ENCODE peak calls at places on chromosomes 4 and X, in five cellular contexts. One of them, this sample, is unnamed.
A peak's percentile ranks its signal among the peaks of the same experiment; 100 is the strongest.

GRCh38 chr4:40301592-40301991 is 33.5 kb upstream of the CHRNA9 start:
- DNase-seq in astrocyte: no peak
- DNase-seq in body of pancreas: no peak
- DNase-seq in adrenal gland: no peak
- DNase-seq in H7: no peak
- DNase-seq in this sample: no peak

GRCh38 chrX:46446727-46447378 is 98.4 kb downstream of the ZNF674 start:
- DNase-seq in adrenal gland: peak; percentile 86
- DNase-seq in astrocyte: peak; percentile 36
- DNase-seq in body of pancreas: peak; percentile 79
- DNase-seq in H7: peak; percentile 91
- DNase-seq in this sample: peak; percentile 22

GRCh38 chr4:181264908-181265307 is 978.3 kb upstream of the TENM3 start:
- DNase-seq in body of pancreas: no peak
- DNase-seq in astrocyte: no peak
- DNase-seq in adrenal gland: no peak
- DNase-seq in H7: peak; percentile 30
- DNase-seq in this sample: no peak

GRCh38 chrX:48021026-48021900 is 14.5 kb downstream of the SPACA5 start:
- DNase-seq in H7: peak; percentile 69
- DNase-seq in astrocyte: peak; percentile 81
- DNase-seq in body of pancreas: peak; percentile 75
- DNase-seq in adrenal gland: peak; percentile 83
- DNase-seq in this sample: peak; percentile 55

GRCh38 chrX:11899091-11899490 is 141.1 kb downstream of the MSL3 start:
- DNase-seq in body of pancreas: no peak
- DNase-seq in astrocyte: peak; percentile 67
- DNase-seq in adrenal gland: no peak
- DNase-seq in H7: no peak
- DNase-seq in this sample: peak; percentile 44

GRCh38 chrX:49282647-49283011 is 13.0 kb downstream of the PPP1R3F start:
- DNase-seq in adrenal gland: no peak
- DNase-seq in H7: peak; percentile 48
- DNase-seq in body of pancreas: no peak
- DNase-seq in astrocyte: peak; percentile 8
- DNase-seq in this sample: no peak

GRCh38 chr4:95867919-95868318 is 28.0 kb downstream of the PDHA2 start:
- DNase-seq in adrenal gland: no peak
- DNase-seq in astrocyte: peak; percentile 8
- DNase-seq in H7: no peak
- DNase-seq in body of pancreas: no peak
- DNase-seq in this sample: no peak

GRCh38 chr4:123977623-123978022 is 581.0 kb downstream of the SPRY1 start:
- DNase-seq in H7: no peak
- DNase-seq in astrocyte: peak; percentile 60
- DNase-seq in body of pancreas: no peak
- DNase-seq in adrenal gland: no peak
- DNase-seq in this sample: peak; percentile 83

GRCh38 chrX:123217077-123217476 is 33.0 kb downstream of the GRIA3 start:
- DNase-seq in body of pancreas: no peak
- DNase-seq in H7: no peak
- DNase-seq in astrocyte: peak; percentile 41
- DNase-seq in adrenal gland: peak; percentile 72
- DNase-seq in this sample: no peak

GRCh38 chr4:105550641-105551040 is 1.8 kb upstream of the ARHGEF38 start:
- DNase-seq in adrenal gland: no peak
- DNase-seq in H7: no peak
- DNase-seq in body of pancreas: no peak
- DNase-seq in astrocyte: no peak
- DNase-seq in this sample: no peak

GRCh38 chr4:85565761-85566480 is 91.0 kb downstream of the ARHGAP24 start:
- DNase-seq in astrocyte: peak; percentile 77
- DNase-seq in adrenal gland: no peak
- DNase-seq in body of pancreas: no peak
- DNase-seq in H7: no peak
- DNase-seq in this sample: peak; percentile 8

GRCh38 chr4:147108409-147108808 is 162.7 kb upstream of the TTC29 start:
- DNase-seq in body of pancreas: no peak
- DNase-seq in astrocyte: peak; percentile 47
- DNase-seq in H7: no peak
- DNase-seq in adrenal gland: no peak
- DNase-seq in this sample: no peak

GRCh38 chrX:13667940-13668339 is 15.0 kb downstream of the TCEANC start:
- DNase-seq in H7: no peak
- DNase-seq in adrenal gland: no peak
- DNase-seq in body of pancreas: no peak
- DNase-seq in astrocyte: no peak
- DNase-seq in this sample: no peak

GRCh38 chrX:153830632-153831434 is 489 bp upstream of the PDZD4 start:
- DNase-seq in body of pancreas: no peak
- DNase-seq in H7: peak; percentile 70
- DNase-seq in astrocyte: no peak
- DNase-seq in adrenal gland: no peak
- DNase-seq in this sample: no peak

GRCh38 chr4:94131212-94131611 is 76.5 kb upstream of the SMARCAD1 start:
- DNase-seq in H7: no peak
- DNase-seq in astrocyte: no peak
- DNase-seq in body of pancreas: no peak
- DNase-seq in adrenal gland: no peak
- DNase-seq in this sample: no peak

GRCh38 chr4:177163532-177163931 is 146.1 kb upstream of the NEIL3 start:
- DNase-seq in adrenal gland: no peak
- DNase-seq in astrocyte: peak; percentile 73
- DNase-seq in body of pancreas: no peak
- DNase-seq in H7: no peak
- DNase-seq in this sample: no peak

GRCh38 chr4:89469930-89470375 is 162.4 kb upstream of the GPRIN3 start:
- DNase-seq in astrocyte: peak; percentile 96
- DNase-seq in H7: no peak
- DNase-seq in body of pancreas: no peak
- DNase-seq in adrenal gland: no peak
- DNase-seq in this sample: peak; percentile 69

GRCh38 chrX:72394518-72395163 is 88.9 kb upstream of the CITED1 start:
- DNase-seq in H7: no peak
- DNase-seq in adrenal gland: no peak
- DNase-seq in body of pancreas: no peak
- DNase-seq in astrocyte: peak; percentile 79
- DNase-seq in this sample: peak; percentile 77

GRCh38 chr4:90226734-90227133 is 99.5 kb downstream of the CCSER1 start:
- DNase-seq in body of pancreas: no peak
- DNase-seq in adrenal gland: no peak
- DNase-seq in H7: no peak
- DNase-seq in astrocyte: no peak
- DNase-seq in this sample: no peak

GRCh38 chr4:70838400-70838971 is 1.2 kb downstream of the GRSF1 start:
- DNase-seq in body of pancreas: no peak
- DNase-seq in astrocyte: peak; percentile 35
- DNase-seq in adrenal gland: no peak
- DNase-seq in H7: peak; percentile 14
- DNase-seq in this sample: no peak

GRCh38 chrX:48490661-48491060 is 14.7 kb downstream of the FTSJ1 start:
- DNase-seq in body of pancreas: no peak
- DNase-seq in H7: no peak
- DNase-seq in adrenal gland: no peak
- DNase-seq in astrocyte: no peak
- DNase-seq in this sample: no peak

GRCh38 chr4:30802622-30803323 is 82.6 kb downstream of the PCDH7 start:
- DNase-seq in H7: no peak
- DNase-seq in body of pancreas: no peak
- DNase-seq in astrocyte: peak; percentile 87
- DNase-seq in adrenal gland: no peak
- DNase-seq in this sample: peak; percentile 56

GRCh38 chr4:158300012-158300411 is 89.7 kb downstream of the TMEM144 start:
- DNase-seq in astrocyte: no peak
- DNase-seq in body of pancreas: no peak
- DNase-seq in H7: no peak
- DNase-seq in adrenal gland: no peak
- DNase-seq in this sample: no peak

GRCh38 chr4:86261634-86262033 is 98.2 kb downstream of the MAPK10 start:
- DNase-seq in adrenal gland: no peak
- DNase-seq in H7: no peak
- DNase-seq in astrocyte: no peak
- DNase-seq in body of pancreas: no peak
- DNase-seq in this sample: no peak

GRCh38 chrX:133786382-133786781 is 199.0 kb downstream of the GPC3 start:
- DNase-seq in astrocyte: no peak
- DNase-seq in H7: no peak
- DNase-seq in body of pancreas: no peak
- DNase-seq in adrenal gland: no peak
- DNase-seq in this sample: no peak

GRCh38 chrX:9824554-9824953 is 38.3 kb downstream of the SHROOM2 start:
- DNase-seq in astrocyte: no peak
- DNase-seq in H7: peak; percentile 49
- DNase-seq in adrenal gland: no peak
- DNase-seq in body of pancreas: no peak
- DNase-seq in this sample: no peak

GRCh38 chr4:158805628-158806471 is 37.0 kb downstream of the FNIP2 start:
- DNase-seq in body of pancreas: no peak
- DNase-seq in adrenal gland: no peak
- DNase-seq in H7: no peak
- DNase-seq in astrocyte: no peak
- DNase-seq in this sample: peak; percentile 99

GRCh38 chrX:47234583-47234982 is 1.8 kb downstream of the USP11 start:
- DNase-seq in body of pancreas: no peak
- DNase-seq in H7: no peak
- DNase-seq in adrenal gland: no peak
- DNase-seq in astrocyte: no peak
- DNase-seq in this sample: no peak

GRCh38 chr4:63122955-63123354 is 1286.3 kb downstream of the TECRL start:
- DNase-seq in body of pancreas: no peak
- DNase-seq in astrocyte: no peak
- DNase-seq in adrenal gland: no peak
- DNase-seq in H7: no peak
- DNase-seq in this sample: no peak

GRCh38 chr4:63123441-63123840 is 1285.8 kb downstream of the TECRL start:
- DNase-seq in body of pancreas: no peak
- DNase-seq in H7: no peak
- DNase-seq in astrocyte: no peak
- DNase-seq in adrenal gland: no peak
- DNase-seq in this sample: no peak
- H3K4me3 ChIP-seq in body of pancreas: no peak overlapping the region
- H3K4me3 ChIP-seq in H7: no peak overlapping the region
- H3K4me3 ChIP-seq in astrocyte: no peak overlapping the region
- H3K4me3 ChIP-seq in adrenal gland: no peak overlapping the region
- H3K4me3 ChIP-seq in this sample: no peak overlapping the region

DNA sequence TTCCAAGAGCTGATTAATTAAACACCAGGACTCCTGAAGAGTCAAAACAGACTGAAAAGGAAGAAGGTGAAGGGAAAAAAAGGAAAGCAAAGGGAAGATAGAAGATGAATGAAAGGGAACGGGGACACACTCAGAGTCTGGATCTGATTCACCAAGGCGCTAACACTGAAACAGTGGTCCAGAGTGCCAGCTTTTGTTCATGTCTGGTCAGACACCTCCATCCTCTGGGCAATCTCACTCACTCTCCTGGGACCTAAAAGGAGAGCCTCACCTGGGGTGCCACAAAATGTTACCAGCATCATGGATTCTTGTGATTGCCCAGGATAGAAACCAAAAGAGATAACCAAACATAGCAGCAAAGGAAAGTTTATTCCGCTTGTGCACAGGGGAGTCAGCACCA is 120.3 kb upstream of the AFF2 start:
- DNase-seq in H7: no peak
- DNase-seq in astrocyte: no peak
- DNase-seq in body of pancreas: no peak
- DNase-seq in adrenal gland: no peak
- DNase-seq in this sample: no peak
- H3K4me3 ChIP-seq in H7: no peak overlapping the region
- H3K4me3 ChIP-seq in astrocyte: no peak overlapping the region
- H3K4me3 ChIP-seq in body of pancreas: no peak overlapping the region
- H3K4me3 ChIP-seq in adrenal gland: no peak overlapping the region
- H3K4me3 ChIP-seq in this sample: no peak overlapping the region

DNA sequence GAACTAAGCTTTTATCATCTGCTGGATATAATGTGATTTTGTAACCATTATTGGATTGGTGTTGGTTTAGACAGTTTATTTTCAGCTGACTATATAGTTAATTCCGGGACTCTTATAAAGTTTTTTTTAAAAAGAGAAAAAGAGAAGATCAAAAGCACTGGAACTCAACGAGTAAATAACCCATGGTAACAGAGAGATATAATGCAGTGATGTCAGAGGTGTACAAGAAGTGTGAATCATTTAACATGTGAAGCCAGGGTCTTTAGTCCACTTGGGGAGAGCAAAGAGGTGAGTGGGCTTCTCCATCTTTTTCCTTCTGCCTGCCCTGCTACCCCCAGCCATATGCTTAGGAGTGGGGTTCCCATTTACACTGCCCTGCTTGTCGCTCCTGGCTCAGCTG is 3.2 kb downstream of the TMEM165 start:
- DNase-seq in body of pancreas: no peak
- DNase-seq in astrocyte: peak; percentile 29
- DNase-seq in H7: no peak
- DNase-seq in adrenal gland: no peak
- DNase-seq in this sample: no peak
- H3K4me3 ChIP-seq in body of pancreas: peak overlapping the region; percentile 98
- H3K4me3 ChIP-seq in astrocyte: peak overlapping the region; percentile 90
- H3K4me3 ChIP-seq in H7: no peak overlapping the region
- H3K4me3 ChIP-seq in adrenal gland: peak overlapping the region; percentile 99
- H3K4me3 ChIP-seq in this sample: peak overlapping the region; percentile 79

GRCh38 chr4:174554329-174554728 is 32.0 kb upstream of the HPGD start:
- DNase-seq in adrenal gland: no peak
- DNase-seq in H7: no peak
- DNase-seq in astrocyte: no peak
- DNase-seq in body of pancreas: no peak
- DNase-seq in this sample: no peak
- H3K4me3 ChIP-seq in adrenal gland: no peak overlapping the region
- H3K4me3 ChIP-seq in H7: no peak overlapping the region
- H3K4me3 ChIP-seq in astrocyte: no peak overlapping the region
- H3K4me3 ChIP-seq in body of pancreas: no peak overlapping the region
- H3K4me3 ChIP-seq in this sample: no peak overlapping the region

This sample was measured in retinal pigment epithelial cell.